ENCODE peak calls at places on chromosomes 1 and 21, in five cellular contexts. E is colonic mucosa, X is cardiac muscle cell, K is WTC11, C is tibial artery. Q is an unnamed sample.

GRCh38 chr1:55580845-55581332 is 365.7 kb upstream of the USP24 start:
- DNase-seq in E (no peak), X (no peak), K (no peak), C (no peak), Q (no peak)

GRCh38 chr1:37474051-37474696 is at the start of gene ZC3H12A:
- DNase-seq in E (peak), X (peak), K (peak), C (peak), Q (peak)

GRCh38 chr21:33659550-33659949 is 17.2 kb downstream of the ITSN1 start:
- DNase-seq in E (no peak), X (no peak), K (no peak), C (no peak), Q (no peak)

GRCh38 chr1:64173300-64173940 is 30.0 kb upstream of the UBE2U start:
- DNase-seq in E (no peak), X (no peak), K (no peak), C (no peak), Q (no peak)

GRCh38 chr1:116962976-116963639 is 38.5 kb upstream of the CD101 start:
- DNase-seq in E (no peak), X (no peak), K (no peak), C (no peak), Q (no peak)

GRCh38 chr21:46340998-46341397 is 17.0 kb downstream of the PCNT start:
- DNase-seq in E (no peak), X (no peak), K (no peak), C (no peak), Q (no peak)

GRCh38 chr1:165890684-165891083 is 63.3 kb downstream of the UCK2 start:
- DNase-seq in E (no peak), X (no peak), K (no peak), C (no peak), Q (no peak)

GRCh38 chr21:29219165-29219770 is 79.5 kb upstream of the BACH1 start:
- DNase-seq in E (peak), X (no peak), K (no peak), C (peak), Q (peak)

GRCh38 chr1:11374079-11374747 is 101.2 kb downstream of the UBIAD1 start:
- DNase-seq in E (no peak), X (no peak), K (no peak), C (no peak), Q (no peak)

GRCh38 chr1:185170291-185170848 is 13.4 kb downstream of the SWT1 start:
- DNase-seq in E (peak), X (peak), K (peak), C (no peak), Q (peak)

GRCh38 chr21:38533887-38534286 is 35.6 kb upstream of the ERG start:
- DNase-seq in E (no peak), X (peak), K (no peak), C (no peak), Q (no peak)

GRCh38 chr1:6646499-6647148 is 22.0 kb downstream of the THAP3 start:
- DNase-seq in E (no peak), X (peak), K (peak), C (no peak), Q (no peak)
- TF ChIP-seq CTCF in E (peak), X (peak), K (peak), C (peak), Q (peak)

GRCh38 chr1:3852711-3853498 is 4.1 kb downstream of the CEP104 start:
- DNase-seq in E (no peak), X (no peak), K (no peak), C (no peak), Q (no peak)

GRCh38 chr1:3858231-3858981 is 1.1 kb downstream of the DFFB start:
- DNase-seq in E (no peak), X (peak), K (no peak), C (no peak), Q (peak)

GRCh38 chr1:3852091-3852490 is 4.9 kb downstream of the CEP104 start:
- DNase-seq in E (no peak), X (no peak), K (no peak), C (no peak), Q (no peak)

GRCh38 chr1:3857791-3858129 is 484 bp downstream of the DFFB start:
- DNase-seq in E (no peak), X (peak), K (no peak), C (no peak), Q (peak)

DNA sequence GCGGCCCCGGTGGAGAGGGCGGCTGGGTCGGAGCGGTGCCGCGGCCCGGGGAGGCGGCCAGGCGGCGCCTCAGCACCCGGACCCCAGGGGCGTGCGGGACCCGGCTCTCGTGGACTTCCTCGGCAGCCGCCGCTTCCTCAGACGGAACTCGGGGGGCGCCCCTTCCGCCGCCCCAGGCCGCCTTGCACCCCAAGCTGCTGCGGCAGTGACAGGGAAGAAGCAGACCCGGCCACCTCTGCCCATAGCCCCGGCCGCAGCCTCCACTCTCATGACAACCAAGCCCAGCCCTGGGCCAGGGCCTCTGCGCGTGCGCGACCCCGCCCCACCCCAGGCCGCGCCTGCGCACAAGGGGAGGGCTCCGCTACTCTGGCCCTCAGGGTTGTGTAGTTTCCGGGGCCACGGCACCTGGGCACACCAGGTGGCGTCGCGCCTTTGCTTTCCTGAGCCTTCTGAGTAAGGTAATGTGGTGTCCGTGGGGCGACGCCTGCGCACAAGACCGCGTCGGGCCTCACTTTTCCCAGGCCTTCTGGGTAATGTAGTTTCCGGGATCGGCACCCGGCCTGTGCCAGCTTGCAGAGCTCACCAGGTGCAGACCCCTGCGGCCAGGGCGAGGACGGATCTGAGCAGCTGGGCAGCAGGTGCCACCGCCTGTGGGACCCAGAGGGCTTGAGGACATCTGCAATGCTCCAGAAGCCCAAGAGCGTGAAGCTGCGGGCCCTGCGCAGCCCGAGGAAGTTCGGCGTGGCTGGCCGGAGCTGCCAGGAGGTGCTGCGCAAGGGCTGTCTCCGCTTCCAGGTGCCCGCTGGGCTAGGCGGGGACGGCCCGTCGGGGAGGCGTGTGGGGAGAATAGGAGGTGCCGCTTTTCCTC is at the start of the genes CEP104 and DFFB:
- DNase-seq in E (peak), X (peak), K (peak), C (peak), Q (peak)
- TF ChIP-seq CTCF in E (peak), X (no peak), K (no peak), C (no peak), Q (no peak)

GRCh38 chr1:3900969-3901529 is 977 bp upstream of the C1orf174 start:
- DNase-seq in E (peak), X (peak), K (peak), C (peak), Q (peak)
- TF ChIP-seq CTCF in E (no peak), X (no peak), K (no peak), C (no peak), Q (no peak)

DNA sequence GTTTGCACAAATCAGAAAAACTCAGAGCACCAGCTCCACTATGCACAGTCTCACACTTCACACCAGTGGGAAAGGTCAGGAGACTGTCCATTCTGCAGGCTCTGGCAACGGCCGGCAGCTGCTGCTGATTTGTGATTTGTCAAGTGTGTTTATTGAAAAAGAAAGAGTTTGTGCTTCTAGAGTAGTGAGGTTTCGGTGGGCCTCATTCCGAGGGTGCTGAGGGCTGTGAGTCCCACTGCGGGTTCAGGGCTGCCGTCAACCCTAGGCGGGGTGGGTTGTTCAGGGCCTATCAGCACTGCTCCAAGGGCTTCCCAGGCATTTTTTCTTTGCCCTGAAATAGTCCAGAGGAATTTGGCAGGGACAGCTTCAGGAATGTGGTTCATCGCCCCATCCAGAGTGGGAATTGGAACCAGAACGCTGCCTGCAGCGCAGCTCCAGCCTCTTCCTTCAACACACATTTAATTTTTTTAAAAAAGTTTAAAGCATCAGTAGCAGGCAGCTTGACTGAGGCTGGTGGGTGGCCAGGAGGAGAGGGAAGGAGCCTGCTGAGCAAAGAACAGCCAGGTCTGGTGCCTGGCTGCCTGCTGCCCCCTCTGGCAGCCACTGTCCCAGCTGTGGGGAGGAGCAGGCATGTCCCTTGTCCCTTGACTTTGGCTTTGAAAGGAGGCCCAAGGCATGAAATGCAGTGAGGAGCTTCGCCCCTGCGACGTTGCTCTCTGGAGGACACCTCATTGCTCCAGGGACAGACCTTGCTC is 19.7 kb downstream of the STUM start:
- DNase-seq in E (no peak), X (peak), K (peak), C (no peak), Q (peak)
- TF ChIP-seq CTCF in E (no peak), X (peak), K (no peak), C (peak), Q (peak)

GRCh38 chr1:162040657-162041056 is 17.0 kb upstream of the OLFML2B start:
- DNase-seq in E (no peak), X (peak), K (no peak), C (no peak), Q (no peak)
- TF ChIP-seq CTCF in E (peak), X (peak), K (no peak), C (no peak), Q (peak)

DNA sequence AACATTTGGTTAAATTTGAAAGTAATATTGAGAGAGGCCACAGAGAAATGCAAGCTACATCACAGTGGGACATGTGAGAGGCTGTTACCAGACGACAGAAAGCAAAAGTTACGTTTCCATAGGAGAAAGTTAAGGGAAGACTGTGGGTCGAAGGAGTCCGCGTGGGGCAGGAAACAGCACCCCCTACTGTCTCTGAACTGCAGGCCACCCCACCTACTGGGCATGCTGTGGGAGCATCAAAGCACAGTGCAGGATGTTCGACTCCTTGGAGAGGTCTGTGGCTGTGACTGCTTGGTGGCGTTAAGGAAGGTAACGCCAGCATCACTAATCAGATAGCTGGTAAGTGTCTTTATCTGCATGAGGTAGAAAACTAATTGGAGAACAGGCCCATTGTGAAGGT is 123.9 kb downstream of the PTBP2 start:
- DNase-seq in E (peak), X (peak), K (peak), C (no peak), Q (peak)
- TF ChIP-seq CTCF in E (peak), X (peak), K (peak), C (peak), Q (peak)

DNA sequence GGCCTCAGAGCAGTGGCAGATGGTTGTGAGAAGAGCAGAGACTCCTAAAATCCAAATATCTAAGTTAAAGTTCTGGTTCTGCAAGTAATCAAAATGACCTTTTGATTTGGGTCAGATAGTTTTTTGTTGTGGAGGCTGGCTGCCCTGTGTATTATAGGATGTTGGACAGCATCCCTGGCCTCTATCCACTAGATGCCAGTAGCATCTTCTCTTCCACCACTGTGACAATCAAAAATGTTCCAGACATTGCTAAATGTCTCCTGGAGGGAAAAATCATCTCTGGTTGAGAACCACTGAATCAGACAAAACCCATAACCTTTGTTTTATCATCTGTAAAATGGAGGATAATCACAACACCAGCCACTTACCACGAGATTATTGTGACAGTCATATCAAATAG is 5.9 kb upstream of the DPT start:
- DNase-seq in E (no peak), X (no peak), K (no peak), C (no peak), Q (no peak)
- TF ChIP-seq CTCF in E (no peak), X (no peak), K (no peak), C (no peak), Q (no peak)

GRCh38 chr1:91024501-91025119 is 2.8 kb upstream of the ZNF644 start:
- DNase-seq in E (no peak), X (no peak), K (no peak), C (no peak), Q (no peak)

GRCh38 chr1:91021686-91022517 is at the start of gene ZNF644:
- DNase-seq in E (peak), X (peak), K (peak), C (peak), Q (peak)

GRCh38 chr1:91026320-91026719 is 4.5 kb upstream of the ZNF644 start:
- DNase-seq in E (no peak), X (no peak), K (no peak), C (no peak), Q (no peak)

GRCh38 chr1:91022518-91022929 is 689 bp upstream of the ZNF644 start:
- DNase-seq in E (no peak), X (no peak), K (no peak), C (no peak), Q (no peak)

GRCh38 chr1:91026777-91027176 is 4.9 kb upstream of the ZNF644 start:
- DNase-seq in E (no peak), X (no peak), K (no peak), C (no peak), Q (no peak)
- TF ChIP-seq CTCF in E (peak), X (peak), K (no peak), C (no peak), Q (peak)

DNA sequence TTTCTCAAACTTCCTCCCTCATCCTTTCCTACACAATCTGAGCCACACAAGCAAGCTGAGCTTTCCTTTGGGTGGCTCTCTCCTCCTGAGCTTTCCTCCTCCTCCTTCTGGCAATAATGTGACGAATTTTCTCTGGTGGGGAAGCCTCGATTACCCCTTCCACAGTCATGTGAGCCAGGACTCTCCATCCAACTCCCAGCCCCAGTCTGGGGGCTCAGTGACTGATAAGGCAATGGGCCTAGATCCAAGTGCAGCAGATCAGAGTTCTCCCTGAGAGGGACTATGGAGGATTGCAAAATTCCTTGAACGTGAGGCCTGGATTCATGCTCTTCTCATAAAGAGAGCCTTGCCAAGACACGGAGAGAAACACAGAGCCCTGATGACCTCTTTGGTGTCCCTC is 31.3 kb upstream of the TRIM67 start:
- DNase-seq in E (no peak), X (no peak), K (no peak), C (no peak), Q (no peak)
- TF ChIP-seq CTCF in E (no peak), X (no peak), K (no peak), C (no peak), Q (no peak)